ENCODE peak calls at places on chromosomes 4 and X, in six cellular contexts. O is tibial nerve, L is choroid plexus epithelial cell, X is epithelial cell of esophagus, V is left lung, T is astrocyte of the spinal cord. Q is an unnamed sample.
A peak's percentile ranks its signal among the peaks of the same experiment; 100 is the strongest.

GRCh38 chr4:95289028-95289634 is 259.6 kb downstream of the UNC5C start:
- DNase-seq in O (no peak), L (peak; percentile 78), X (peak; percentile 55), V (no peak), T (peak; percentile 35), Q (peak; percentile 63)

GRCh38 chr4:150820409-150820808 is 194.7 kb downstream of the LRBA start:
- DNase-seq in O (no peak), L (no peak), X (no peak), V (no peak), T (no peak), Q (no peak)

GRCh38 chr4:108980455-108981239 is 217.8 kb upstream of the ETNPPL start:
- DNase-seq in O (no peak), L (no peak), X (no peak), V (no peak), T (no peak), Q (no peak)

GRCh38 chr4:7398104-7398423 is 36.7 kb downstream of the PSAPL1 start:
- DNase-seq in O (no peak), L (peak; percentile 60), X (peak; percentile 1), V (peak; percentile 80), T (peak; percentile 30), Q (peak; percentile 11)

GRCh38 chr4:74942251-74942917 is 9.5 kb downstream of the PARM1 start:
- DNase-seq in O (no peak), L (no peak), X (peak; percentile 65), V (no peak), T (no peak), Q (no peak)

GRCh38 chrX:151753313-151754041 is 18.9 kb downstream of the CNGA2 start:
- DNase-seq in O (peak; percentile 34), L (peak; percentile 74), X (peak; percentile 48), V (peak; percentile 65), T (peak; percentile 68), Q (peak; percentile 47)

GRCh38 chr4:150609131-150609530 is 27.2 kb downstream of the MAB21L2 start:
- DNase-seq in O (no peak), L (peak; percentile 14), X (peak; percentile 4), V (no peak), T (no peak), Q (no peak)

GRCh38 chrX:96590403-96590802 is 94.2 kb upstream of the DIAPH2 start:
- DNase-seq in O (no peak), L (no peak), X (no peak), V (no peak), T (no peak), Q (no peak)

GRCh38 chrX:68997911-68998310 is 167.3 kb downstream of the PJA1 start:
- DNase-seq in O (peak; percentile 22), L (peak; percentile 66), X (peak; percentile 5), V (no peak), T (peak; percentile 73), Q (peak; percentile 46)

GRCh38 chrX:8323356-8323755 is 141.3 kb upstream of the VCX3B start:
- DNase-seq in O (no peak), L (no peak), X (peak; percentile 21), V (no peak), T (no peak), Q (no peak)

GRCh38 chr4:175419120-175419774 is 392.8 kb downstream of the GPM6A start:
- DNase-seq in O (no peak), L (peak; percentile 98), X (peak; percentile 89), V (no peak), T (peak; percentile 99), Q (peak; percentile 88)

GRCh38 chr4:113921089-113921842 is 58.2 kb downstream of the ARSJ start:
- DNase-seq in O (no peak), L (peak; percentile 54), X (peak; percentile 19), V (no peak), T (peak; percentile 49), Q (peak; percentile 84)

GRCh38 chrX:150566734-150567182 is 1.7 kb upstream of the MTM1 start:
- DNase-seq in O (no peak), L (no peak), X (no peak), V (no peak), T (no peak), Q (no peak)

GRCh38 chr4:81021526-81021944 is 9.0 kb upstream of the BMP3 start:
- DNase-seq in O (no peak), L (no peak), X (peak; percentile 32), V (no peak), T (no peak), Q (no peak)

GRCh38 chr4:140739971-140740370 is 16.2 kb downstream of the TBC1D9 start:
- DNase-seq in O (no peak), L (no peak), X (no peak), V (no peak), T (no peak), Q (no peak)

GRCh38 chr4:186404562-186405134 is 138.7 kb downstream of the F11 start:
- DNase-seq in O (no peak), L (no peak), X (no peak), V (no peak), T (no peak), Q (no peak)

GRCh38 chr4:139740531-139741041 is 75.0 kb downstream of the MGST2 start:
- DNase-seq in O (peak; percentile 75), L (peak; percentile 97), X (peak; percentile 90), V (no peak), T (peak; percentile 89), Q (peak; percentile 89)

GRCh38 chrX:6890862-6891261 is 256.6 kb upstream of the STS start:
- DNase-seq in O (no peak), L (no peak), X (no peak), V (no peak), T (no peak), Q (no peak)

GRCh38 chrX:155027509-155028066 is 944 bp downstream of the FUNDC2 start:
- DNase-seq in O (peak; percentile 45), L (peak; percentile 89), X (peak; percentile 61), V (no peak), T (peak; percentile 67), Q (peak; percentile 84)

GRCh38 chrX:154484255-154485149 is 1.9 kb downstream of the UBL4A start:
- DNase-seq in O (no peak), L (no peak), X (peak; percentile 56), V (no peak), T (no peak), Q (no peak)

GRCh38 chr4:125951275-125951887 is 636.6 kb downstream of the FAT4 start:
- DNase-seq in O (no peak), L (peak; percentile 1), X (no peak), V (no peak), T (peak; percentile 28), Q (peak; percentile 52)

GRCh38 chrX:129933700-129934099 is 27.7 kb downstream of the UTP14A start:
- DNase-seq in O (no peak), L (no peak), X (no peak), V (no peak), T (no peak), Q (no peak)

GRCh38 chr4:138438608-138439007 is 196.5 kb upstream of the SLC7A11 start:
- DNase-seq in O (no peak), L (peak; percentile 53), X (no peak), V (no peak), T (peak; percentile 28), Q (peak; percentile 14)

GRCh38 chr4:80229128-80229527 is 31.8 kb downstream of the PRDM8 start:
- DNase-seq in O (no peak), L (no peak), X (no peak), V (no peak), T (no peak), Q (no peak)

GRCh38 chr4:119841361-119841760 is 212.8 kb upstream of the PDE5A start:
- DNase-seq in O (no peak), L (no peak), X (peak; percentile 28), V (no peak), T (no peak), Q (no peak)

GRCh38 chr4:146930673-146931072 is 15.0 kb downstream of the TTC29 start:
- DNase-seq in O (no peak), L (no peak), X (no peak), V (no peak), T (no peak), Q (no peak)

GRCh38 chrX:150049647-150050046 is 111.4 kb upstream of the EOLA2 start:
- DNase-seq in O (no peak), L (peak; percentile 60), X (no peak), V (no peak), T (no peak), Q (peak; percentile 72)

GRCh38 chr4:22345678-22346077 is 170.2 kb downstream of the ADGRA3 start:
- DNase-seq in O (no peak), L (no peak), X (no peak), V (no peak), T (no peak), Q (no peak)

GRCh38 chr4:99845708-99846469 is 29.3 kb downstream of the DAPP1 start:
- DNase-seq in O (no peak), L (no peak), X (no peak), V (no peak), T (no peak), Q (no peak)
- H3K4me3 ChIP-seq in O (no peak overlapping the region), L (no peak overlapping the region), X (no peak overlapping the region), V (no peak overlapping the region), T (no peak overlapping the region), Q (no peak overlapping the region)

DNA sequence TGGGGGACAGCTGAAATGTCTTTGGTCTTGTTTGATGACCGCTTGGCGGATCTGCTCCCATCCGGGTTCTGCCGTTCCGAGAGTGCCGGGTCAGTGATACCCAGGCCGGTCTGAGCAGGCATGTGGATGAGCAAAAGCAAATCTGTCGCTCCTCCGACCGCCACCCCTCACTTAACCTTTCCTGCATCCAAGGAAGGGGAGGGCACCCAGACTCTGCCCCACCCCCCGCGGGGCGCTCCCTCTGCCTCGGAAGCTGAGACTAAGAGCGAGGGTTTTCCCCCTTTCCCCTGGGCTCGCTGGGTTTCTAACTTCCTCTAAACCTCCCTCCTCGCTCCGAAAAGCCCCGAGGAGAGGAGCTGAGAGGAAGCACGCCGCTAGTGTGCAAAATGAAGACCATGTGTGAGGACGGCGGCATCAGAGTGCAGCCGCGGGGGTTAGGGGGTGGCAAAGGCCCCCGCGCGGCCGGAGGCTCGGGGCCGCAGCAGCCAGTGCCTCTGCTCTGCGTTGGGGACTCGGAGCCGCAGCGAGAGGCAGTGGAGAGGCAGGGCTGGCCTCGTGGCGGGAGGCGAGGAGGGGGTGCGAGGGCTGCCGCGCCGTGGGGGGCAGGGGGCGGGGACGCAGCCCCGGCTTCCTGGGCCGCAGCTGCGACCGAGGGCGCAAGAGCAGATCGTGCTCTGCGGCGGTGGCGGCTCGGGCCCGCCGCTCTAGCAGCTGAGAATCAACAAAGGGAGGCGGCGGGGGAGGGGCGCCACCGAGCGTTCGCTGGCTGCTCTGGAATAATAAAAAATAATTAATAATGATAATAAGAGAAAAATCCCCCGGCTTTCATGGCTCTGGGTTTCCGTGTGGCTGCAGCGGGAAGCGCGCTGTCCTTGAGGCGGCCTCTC is 55.8 kb upstream of the BCOR start:
- DNase-seq in O (no peak), L (peak; percentile 51), X (no peak), V (peak; percentile 86), T (no peak), Q (no peak)
- H3K4me3 ChIP-seq in O (peak overlapping the region; percentile 52), L (peak overlapping the region; percentile 49), X (peak overlapping the region; percentile 25), V (peak overlapping the region; percentile 37), T (peak overlapping the region; percentile 2), Q (peak overlapping the region; percentile 41)

GRCh38 chr4:86963697-86964096 is 28.9 kb downstream of the AFF1 start:
- DNase-seq in O (no peak), L (no peak), X (peak; percentile 73), V (no peak), T (no peak), Q (no peak)
- H3K4me3 ChIP-seq in O (no peak overlapping the region), L (no peak overlapping the region), X (no peak overlapping the region), V (no peak overlapping the region), T (no peak overlapping the region), Q (no peak overlapping the region)

DNA sequence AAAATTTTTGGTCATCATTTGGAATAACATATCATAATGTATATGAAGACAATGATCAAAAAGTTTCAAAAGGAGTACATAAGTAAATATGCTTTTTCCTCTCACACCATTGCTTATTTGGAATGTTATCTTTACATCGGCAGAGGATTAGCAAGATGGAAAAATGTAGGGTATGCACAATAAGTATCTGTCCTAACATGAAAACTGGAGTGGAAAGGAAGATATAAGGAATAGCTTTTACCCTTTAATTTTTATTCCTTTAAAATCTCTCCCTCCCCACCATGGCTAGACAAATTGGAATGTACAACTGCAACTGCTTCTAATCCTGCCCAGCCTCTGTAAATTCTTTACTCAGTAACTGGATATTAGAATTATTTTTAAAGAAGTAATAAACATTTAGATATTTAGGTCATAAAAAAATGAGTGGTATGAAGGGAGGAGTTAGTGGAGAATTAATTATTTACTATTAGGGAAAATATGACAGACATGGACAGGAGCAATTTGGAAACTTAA is 171.5 kb downstream of the PCDH18 start:
- DNase-seq in O (no peak), L (no peak), X (peak; percentile 4), V (no peak), T (no peak), Q (no peak)
- H3K4me3 ChIP-seq in O (no peak overlapping the region), L (no peak overlapping the region), X (no peak overlapping the region), V (no peak overlapping the region), T (no peak overlapping the region), Q (no peak overlapping the region)